ENCODE peak calls at places on chromosome 10, in ten cellular contexts. Z is breast epithelium, S is spleen, O is heart left ventricle, J is HCT116, T is stomach, M is endothelial cell of umbilical vein, A is right lobe of liver, U is sigmoid colon, V is ovary. Y is an unnamed sample. For H3K27me3, the result is how much of the 10 kb centered on the place peaks cover.

GRCh38 chr10:102132193-102132562 is 662 bp upstream of the PPRC1 start:
- DNase-seq in Z (no peak), S (no peak), O (no peak), J (no peak), T (no peak), M (no peak), A (no peak), U (no peak), V (no peak), Y (no peak)

GRCh38 chr10:61304751-61305150 is 148.4 kb downstream of the TMEM26 start:
- DNase-seq in Z (no peak), S (no peak), O (no peak), J (no peak), T (no peak), M (no peak), A (no peak), U (no peak), V (no peak), Y (no peak)

GRCh38 chr10:615583-616152 is 73.8 kb downstream of the DIP2C start:
- DNase-seq in Z (no peak), S (peak), O (no peak), J (no peak), T (no peak), M (no peak), A (peak), U (no peak), V (no peak), Y (no peak)

GRCh38 chr10:132988988-132989387 is 46.6 kb upstream of the CFAP46 start:
- DNase-seq in Z (no peak), S (peak), O (no peak), J (no peak), T (no peak), M (no peak), A (peak), U (no peak), V (no peak), Y (no peak)

GRCh38 chr10:6716521-6716920 is 136.4 kb upstream of the PRKCQ start:
- DNase-seq in Z (no peak), S (no peak), O (no peak), J (no peak), T (no peak), M (no peak), A (no peak), U (peak), V (no peak), Y (no peak)

GRCh38 chr10:17713133-17713532 is 38.9 kb upstream of the TMEM236 start:
- DNase-seq in Z (no peak), S (no peak), O (no peak), J (no peak), T (no peak), M (no peak), A (no peak), U (no peak), V (no peak), Y (no peak)

GRCh38 chr10:71241114-71241898 is 28.9 kb downstream of the UNC5B start:
- DNase-seq in Z (no peak), S (no peak), O (no peak), J (no peak), T (no peak), M (peak), A (no peak), U (no peak), V (no peak), Y (no peak)

GRCh38 chr10:60801538-60801937 is 23.3 kb downstream of the CDK1 start:
- DNase-seq in Z (no peak), S (no peak), O (no peak), J (no peak), T (no peak), M (peak), A (no peak), U (no peak), V (no peak), Y (no peak)

GRCh38 chr10:100890696-100891271 is 22.0 kb upstream of the SLF2 start:
- DNase-seq in Z (no peak), S (no peak), O (peak), J (peak), T (no peak), M (peak), A (no peak), U (no peak), V (no peak), Y (no peak)

GRCh38 chr10:71748671-71749191 is 24.6 kb downstream of the VSIR start:
- DNase-seq in Z (no peak), S (peak), O (peak), J (no peak), T (peak), M (peak), A (peak), U (peak), V (peak), Y (peak)

GRCh38 chr10:26460736-26461135 is 22.6 kb downstream of the APBB1IP start:
- DNase-seq in Z (no peak), S (no peak), O (no peak), J (no peak), T (no peak), M (no peak), A (no peak), U (no peak), V (no peak), Y (no peak)

GRCh38 chr10:71270301-71270777 is 48.7 kb upstream of the SLC29A3 start:
- DNase-seq in Z (no peak), S (no peak), O (no peak), J (peak), T (peak), M (peak), A (no peak), U (no peak), V (no peak), Y (peak)

GRCh38 chr10:58220769-58221448 is 46.8 kb downstream of the IPMK start:
- DNase-seq in Z (no peak), S (no peak), O (no peak), J (no peak), T (no peak), M (no peak), A (no peak), U (no peak), V (no peak), Y (no peak)

GRCh38 chr10:63206997-63207952 is 74.1 kb downstream of the NRBF2 start:
- DNase-seq in Z (no peak), S (no peak), O (peak), J (no peak), T (no peak), M (peak), A (no peak), U (no peak), V (peak), Y (no peak)

GRCh38 chr10:16843252-16843870 is 26.1 kb upstream of the RSU1 start:
- DNase-seq in Z (no peak), S (no peak), O (no peak), J (peak), T (no peak), M (peak), A (no peak), U (no peak), V (no peak), Y (no peak)

GRCh38 chr10:103470755-103471653 is 8.0 kb downstream of the CALHM3 start:
- DNase-seq in Z (no peak), S (peak), O (no peak), J (no peak), T (peak), M (no peak), A (no peak), U (no peak), V (no peak), Y (peak)

GRCh38 chr10:132827423-132827789 is 41.5 kb upstream of the NKX6-2 start:
- DNase-seq in Z (peak), S (peak), O (no peak), J (no peak), T (no peak), M (no peak), A (no peak), U (peak), V (no peak), Y (no peak)

GRCh38 chr10:131203456-131204357 is 107.8 kb downstream of the TCERG1L start:
- DNase-seq in Z (no peak), S (peak), O (no peak), J (no peak), T (peak), M (no peak), A (no peak), U (no peak), V (no peak), Y (peak)

GRCh38 chr10:72503241-72503640 is 122.6 kb downstream of the MICU1 start:
- DNase-seq in Z (no peak), S (no peak), O (no peak), J (no peak), T (no peak), M (no peak), A (peak), U (no peak), V (no peak), Y (no peak)

GRCh38 chr10:102287538-102287937 is 42.2 kb downstream of the GBF1 start:
- DNase-seq in Z (no peak), S (no peak), O (no peak), J (no peak), T (no peak), M (no peak), A (no peak), U (no peak), V (no peak), Y (no peak)

GRCh38 chr10:78528749-78529204 is 495.1 kb downstream of the RPS24 start:
- DNase-seq in Z (no peak), S (no peak), O (no peak), J (no peak), T (no peak), M (no peak), A (no peak), U (no peak), V (no peak), Y (no peak)

GRCh38 chr10:51718804-51719291 is 19.5 kb upstream of the CSTF2T start:
- DNase-seq in Z (no peak), S (no peak), O (no peak), J (no peak), T (no peak), M (no peak), A (no peak), U (no peak), V (no peak), Y (no peak)

GRCh38 chr10:18583575-18584270 is 67.7 kb downstream of the NSUN6 start:
- DNase-seq in Z (no peak), S (no peak), O (no peak), J (no peak), T (no peak), M (peak), A (no peak), U (no peak), V (no peak), Y (no peak)

GRCh38 chr10:68955414-68955785 is 570 bp upstream of the DDX21 start:
- DNase-seq in Z (no peak), S (no peak), O (no peak), J (no peak), T (no peak), M (no peak), A (no peak), U (no peak), V (no peak), Y (no peak)

GRCh38 chr10:59177031-59177861 is 803 bp downstream of the PHYHIPL start:
- DNase-seq in Z (no peak), S (peak), O (no peak), J (no peak), T (no peak), M (peak), A (peak), U (no peak), V (peak), Y (no peak)

GRCh38 chr10:22250897-22251605 is 33.2 kb upstream of the EBLN1 start:
- DNase-seq in Z (no peak), S (no peak), O (no peak), J (no peak), T (no peak), M (peak), A (no peak), U (no peak), V (no peak), Y (no peak)

GRCh38 chr10:31526178-31526577 is 207.2 kb downstream of the ZEB1 start:
- DNase-seq in Z (no peak), S (no peak), O (no peak), J (no peak), T (no peak), M (no peak), A (no peak), U (no peak), V (no peak), Y (no peak)

GRCh38 chr10:82883588-82883987 is 1008.6 kb downstream of the NRG3 start:
- DNase-seq in Z (no peak), S (no peak), O (no peak), J (no peak), T (no peak), M (no peak), A (no peak), U (no peak), V (no peak), Y (no peak)

GRCh38 chr10:69451209-69451783 is at the start of gene TSPAN15:
- DNase-seq in Z (peak), S (peak), O (peak), J (peak), T (peak), M (peak), A (peak), U (peak), V (peak), Y (peak)

GRCh38 chr10:60358282-60358681 is 31.4 kb downstream of the ANK3 start:
- DNase-seq in Z (no peak), S (no peak), O (no peak), J (no peak), T (no peak), M (no peak), A (no peak), U (no peak), V (no peak), Y (no peak)

GRCh38 chr10:122460891-122461293 is 461 bp upstream of the HTRA1 start:
- DNase-seq in Z (no peak), S (no peak), O (no peak), J (no peak), T (no peak), M (peak), A (no peak), U (no peak), V (peak), Y (peak)

GRCh38 chr10:48511855-48512191 is 93.0 kb downstream of the ARHGAP22 start:
- DNase-seq in Z (no peak), S (peak), O (no peak), J (no peak), T (peak), M (no peak), A (no peak), U (no peak), V (no peak), Y (no peak)

GRCh38 chr10:120022357-120022756 is 129.8 kb downstream of the SEC23IP start:
- DNase-seq in Z (no peak), S (no peak), O (no peak), J (no peak), T (no peak), M (no peak), A (no peak), U (no peak), V (no peak), Y (no peak)
- TF ChIP-seq POLR2A in Z (no peak), S (no peak), O (no peak), J (no peak), T (no peak), M (no peak), A (no peak), U (no peak), V (no peak), Y (no peak)

GRCh38 chr10:87763086-87763861 is 54.8 kb downstream of the ATAD1 start:
- DNase-seq in Z (no peak), S (no peak), O (no peak), J (no peak), T (no peak), M (no peak), A (no peak), U (no peak), V (no peak), Y (no peak)

GRCh38 chr10:87761892-87762291 is 56.1 kb downstream of the ATAD1 start:
- DNase-seq in Z (no peak), S (no peak), O (no peak), J (peak), T (no peak), M (peak), A (no peak), U (no peak), V (no peak), Y (no peak)

GRCh38 chr10:87767253-87767652 is 50.8 kb downstream of the ATAD1 start:
- DNase-seq in Z (no peak), S (no peak), O (no peak), J (no peak), T (no peak), M (no peak), A (no peak), U (no peak), V (no peak), Y (no peak)

GRCh38 chr10:87765666-87766376 is 52.2 kb downstream of the ATAD1 start:
- DNase-seq in Z (no peak), S (no peak), O (no peak), J (no peak), T (no peak), M (no peak), A (no peak), U (no peak), V (no peak), Y (no peak)

GRCh38 chr10:87764072-87764934 is 53.7 kb downstream of the ATAD1 start:
- DNase-seq in Z (no peak), S (no peak), O (no peak), J (no peak), T (no peak), M (no peak), A (no peak), U (no peak), V (no peak), Y (no peak)
- TF ChIP-seq CTCF in Z (no peak), S (no peak), O (no peak), J (no peak), T (no peak), M (no peak), A (no peak), U (no peak), V (no peak), Y (no peak)

DNA sequence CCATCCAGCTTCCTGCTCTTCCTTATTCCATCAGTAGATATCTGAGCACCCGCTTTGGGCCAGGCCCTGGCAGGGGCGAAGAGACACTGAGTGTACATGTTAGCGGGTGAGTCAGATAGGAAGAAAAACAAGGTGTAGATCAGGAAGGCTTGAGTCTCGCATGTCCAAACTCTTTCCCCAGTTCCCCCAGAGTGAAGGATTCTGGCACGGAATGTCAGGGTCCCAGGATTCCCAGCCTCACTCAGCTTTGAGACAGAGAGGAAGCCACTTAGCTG is 24.1 kb upstream of the CHST15 start:
- DNase-seq in Z (no peak), S (no peak), O (no peak), J (no peak), T (no peak), M (no peak), A (no peak), U (no peak), V (no peak), Y (no peak)
- H3K27me3 ChIP-seq in Z (under half), S (under half), O (under half), J (under half), T (under half), M (under half), A (under half), U (under half), V (under half), Y (under half)

GRCh38 chr10:11830836-11831519 is 7.8 kb downstream of the PROSER2 start:
- DNase-seq in Z (no peak), S (no peak), O (no peak), J (no peak), T (peak), M (no peak), A (no peak), U (peak), V (no peak), Y (no peak)
- TF ChIP-seq POLR2A in Z (no peak), S (no peak), O (no peak), J (no peak), T (no peak), M (no peak), A (no peak), U (no peak), V (no peak), Y (no peak)

GRCh38 chr10:24914148-24914547 is 38.3 kb downstream of the PRTFDC1 start:
- DNase-seq in Z (no peak), S (no peak), O (no peak), J (no peak), T (no peak), M (no peak), A (no peak), U (no peak), V (no peak), Y (no peak)

GRCh38 chr10:24912214-24912613 is 40.2 kb downstream of the PRTFDC1 start:
- DNase-seq in Z (no peak), S (no peak), O (no peak), J (no peak), T (no peak), M (peak), A (no peak), U (no peak), V (no peak), Y (no peak)

GRCh38 chr10:24908793-24909423 is 43.5 kb downstream of the PRTFDC1 start:
- DNase-seq in Z (no peak), S (no peak), O (no peak), J (peak), T (no peak), M (peak), A (no peak), U (no peak), V (no peak), Y (no peak)

GRCh38 chr10:24907956-24908355 is 44.5 kb downstream of the PRTFDC1 start:
- DNase-seq in Z (no peak), S (no peak), O (no peak), J (no peak), T (no peak), M (no peak), A (no peak), U (no peak), V (no peak), Y (no peak)

GRCh38 chr10:24910574-24910973 is 41.8 kb downstream of the PRTFDC1 start:
- DNase-seq in Z (no peak), S (no peak), O (no peak), J (no peak), T (no peak), M (no peak), A (no peak), U (no peak), V (no peak), Y (no peak)
- TF ChIP-seq CTCF in Z (no peak), S (no peak), O (no peak), J (no peak), T (no peak), M (no peak), A (no peak), U (no peak), V (no peak), Y (no peak)

GRCh38 chr10:93566435-93567276 is at the start of gene FFAR4:
- DNase-seq in Z (no peak), S (no peak), O (peak), J (no peak), T (peak), M (no peak), A (peak), U (peak), V (no peak), Y (peak)

GRCh38 chr10:93570383-93570782 is 3.9 kb downstream of the FFAR4 start:
- DNase-seq in Z (no peak), S (no peak), O (no peak), J (no peak), T (no peak), M (no peak), A (no peak), U (peak), V (no peak), Y (no peak)

GRCh38 chr10:93565421-93565820 is 1.0 kb upstream of the FFAR4 start:
- DNase-seq in Z (no peak), S (no peak), O (no peak), J (no peak), T (no peak), M (no peak), A (no peak), U (peak), V (no peak), Y (no peak)

GRCh38 chr10:93567277-93568104 is 1.0 kb downstream of the FFAR4 start:
- DNase-seq in Z (no peak), S (no peak), O (no peak), J (no peak), T (no peak), M (no peak), A (no peak), U (peak), V (no peak), Y (no peak)

DNA sequence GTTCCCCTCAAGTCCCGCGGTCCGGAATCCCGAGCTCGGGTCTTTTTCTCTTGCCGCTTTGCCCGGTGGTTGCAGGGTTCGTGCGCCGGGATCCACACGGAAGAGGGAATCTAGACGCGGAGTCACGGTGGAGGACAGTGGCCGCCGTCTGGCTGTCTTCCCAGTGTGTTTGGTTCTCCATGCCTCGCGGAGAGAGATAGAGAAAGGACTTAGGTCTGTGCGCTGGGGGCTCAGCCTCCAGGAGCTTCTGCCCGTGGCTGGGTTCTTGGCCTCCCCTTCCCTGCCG is 1.6 kb downstream of the FFAR4 start:
- DNase-seq in Z (no peak), S (no peak), O (no peak), J (no peak), T (no peak), M (no peak), A (no peak), U (peak), V (no peak), Y (peak)
- H3K27me3 ChIP-seq in Z (under half), S (under half), O (half or more), J (under half), T (under half), M (half or more), A (under half), U (under half), V (under half), Y (under half)

Y was measured in upper lobe of left lung.